ENCODE peak calls at places on chromosomes 4 and X, in five cellular contexts. One of them, this sample, is unnamed.

GRCh38 chr4:55925235-55925634 is 23.5 kb upstream of the CEP135 start:
- DNase-seq in progenitor cell of endocrine pancreas: no peak
- DNase-seq in T-helper 17 cell: no peak
- DNase-seq in esophagus squamous epithelium: no peak
- DNase-seq in cardiac fibroblast: peak; percentile 44
- DNase-seq in this sample: no peak

GRCh38 chr4:41318839-41319530 is 62.3 kb downstream of the UCHL1 start:
- DNase-seq in progenitor cell of endocrine pancreas: no peak
- DNase-seq in T-helper 17 cell: no peak
- DNase-seq in esophagus squamous epithelium: no peak
- DNase-seq in cardiac fibroblast: peak; percentile 14
- DNase-seq in this sample: peak; percentile 57

GRCh38 chr4:2787230-2788100 is 5.4 kb upstream of the SH3BP2 start:
- DNase-seq in progenitor cell of endocrine pancreas: no peak
- DNase-seq in T-helper 17 cell: no peak
- DNase-seq in esophagus squamous epithelium: no peak
- DNase-seq in cardiac fibroblast: no peak
- DNase-seq in this sample: no peak

GRCh38 chrX:45187731-45188130 is 12.9 kb downstream of the DIPK2B start:
- DNase-seq in progenitor cell of endocrine pancreas: no peak
- DNase-seq in T-helper 17 cell: no peak
- DNase-seq in esophagus squamous epithelium: no peak
- DNase-seq in cardiac fibroblast: no peak
- DNase-seq in this sample: no peak

GRCh38 chr4:24642941-24643628 is 58.7 kb upstream of the DHX15 start:
- DNase-seq in progenitor cell of endocrine pancreas: no peak
- DNase-seq in T-helper 17 cell: no peak
- DNase-seq in esophagus squamous epithelium: no peak
- DNase-seq in cardiac fibroblast: peak; percentile 62
- DNase-seq in this sample: no peak

GRCh38 chrX:153780678-153781427 is at the start of gene SRPK3:
- DNase-seq in progenitor cell of endocrine pancreas: no peak
- DNase-seq in T-helper 17 cell: no peak
- DNase-seq in esophagus squamous epithelium: no peak
- DNase-seq in cardiac fibroblast: no peak
- DNase-seq in this sample: no peak

GRCh38 chr4:37715889-37716402 is 29.8 kb upstream of the RELL1 start:
- DNase-seq in progenitor cell of endocrine pancreas: no peak
- DNase-seq in T-helper 17 cell: no peak
- DNase-seq in esophagus squamous epithelium: no peak
- DNase-seq in cardiac fibroblast: peak; percentile 51
- DNase-seq in this sample: no peak

GRCh38 chr4:44121210-44121609 is 327.4 kb downstream of the KCTD8 start:
- DNase-seq in progenitor cell of endocrine pancreas: no peak
- DNase-seq in T-helper 17 cell: no peak
- DNase-seq in esophagus squamous epithelium: no peak
- DNase-seq in cardiac fibroblast: peak; percentile 36
- DNase-seq in this sample: no peak

GRCh38 chr4:75633846-75634245 is 3.5 kb upstream of the CDKL2 start:
- DNase-seq in progenitor cell of endocrine pancreas: no peak
- DNase-seq in T-helper 17 cell: no peak
- DNase-seq in esophagus squamous epithelium: no peak
- DNase-seq in cardiac fibroblast: peak; percentile 48
- DNase-seq in this sample: no peak

GRCh38 chr4:119139822-119140252 is 4.2 kb downstream of the MYOZ2 start:
- DNase-seq in progenitor cell of endocrine pancreas: no peak
- DNase-seq in T-helper 17 cell: no peak
- DNase-seq in esophagus squamous epithelium: no peak
- DNase-seq in cardiac fibroblast: no peak
- DNase-seq in this sample: no peak

GRCh38 chr4:113636877-113637276 is 124.7 kb downstream of the CAMK2D start:
- DNase-seq in progenitor cell of endocrine pancreas: no peak
- DNase-seq in T-helper 17 cell: no peak
- DNase-seq in esophagus squamous epithelium: no peak
- DNase-seq in cardiac fibroblast: peak; percentile 55
- DNase-seq in this sample: peak; percentile 34

GRCh38 chr4:88335092-88335665 is 43.5 kb upstream of the HERC6 start:
- DNase-seq in progenitor cell of endocrine pancreas: no peak
- DNase-seq in T-helper 17 cell: no peak
- DNase-seq in esophagus squamous epithelium: no peak
- DNase-seq in cardiac fibroblast: peak; percentile 28
- DNase-seq in this sample: no peak

GRCh38 chr4:186765138-186765537 is 41.5 kb upstream of the FAT1 start:
- DNase-seq in progenitor cell of endocrine pancreas: no peak
- DNase-seq in T-helper 17 cell: no peak
- DNase-seq in esophagus squamous epithelium: no peak
- DNase-seq in cardiac fibroblast: peak; percentile 33
- DNase-seq in this sample: peak; percentile 49

GRCh38 chrX:130124577-130124976 is 14.3 kb upstream of the ELF4 start:
- DNase-seq in progenitor cell of endocrine pancreas: no peak
- DNase-seq in T-helper 17 cell: no peak
- DNase-seq in esophagus squamous epithelium: no peak
- DNase-seq in cardiac fibroblast: no peak
- DNase-seq in this sample: no peak

GRCh38 chr4:168741281-168742173 is 244.7 kb downstream of the PALLD start:
- DNase-seq in progenitor cell of endocrine pancreas: no peak
- DNase-seq in T-helper 17 cell: no peak
- DNase-seq in esophagus squamous epithelium: no peak
- DNase-seq in cardiac fibroblast: no peak
- DNase-seq in this sample: no peak

GRCh38 chrX:132023896-132024386 is 839 bp downstream of the STK26 start:
- DNase-seq in progenitor cell of endocrine pancreas: no peak
- DNase-seq in T-helper 17 cell: peak; percentile 23
- DNase-seq in esophagus squamous epithelium: no peak
- DNase-seq in cardiac fibroblast: peak; percentile 17
- DNase-seq in this sample: peak; percentile 1

GRCh38 chrX:119075271-119075670 is 2.5 kb downstream of the CT47C1 start:
- DNase-seq in progenitor cell of endocrine pancreas: no peak
- DNase-seq in T-helper 17 cell: no peak
- DNase-seq in esophagus squamous epithelium: no peak
- DNase-seq in cardiac fibroblast: no peak
- DNase-seq in this sample: no peak

GRCh38 chr4:176584031-176584430 is 208.7 kb downstream of the VEGFC start:
- DNase-seq in progenitor cell of endocrine pancreas: no peak
- DNase-seq in T-helper 17 cell: no peak
- DNase-seq in esophagus squamous epithelium: no peak
- DNase-seq in cardiac fibroblast: peak; percentile 62
- DNase-seq in this sample: no peak

GRCh38 chr4:185567828-185568442 is 32.6 kb upstream of the PDLIM3 start:
- DNase-seq in progenitor cell of endocrine pancreas: no peak
- DNase-seq in T-helper 17 cell: no peak
- DNase-seq in esophagus squamous epithelium: no peak
- DNase-seq in cardiac fibroblast: peak; percentile 61
- DNase-seq in this sample: peak; percentile 98

GRCh38 chrX:69066021-69066757 is 99.1 kb downstream of the PJA1 start:
- DNase-seq in progenitor cell of endocrine pancreas: no peak
- DNase-seq in T-helper 17 cell: no peak
- DNase-seq in esophagus squamous epithelium: no peak
- DNase-seq in cardiac fibroblast: no peak
- DNase-seq in this sample: no peak

GRCh38 chr4:78174931-78175330 is 117.8 kb downstream of the FRAS1 start:
- DNase-seq in progenitor cell of endocrine pancreas: no peak
- DNase-seq in T-helper 17 cell: no peak
- DNase-seq in esophagus squamous epithelium: no peak
- DNase-seq in cardiac fibroblast: no peak
- DNase-seq in this sample: no peak

GRCh38 chr4:56686537-56687231 is 5.6 kb upstream of the HOPX start:
- DNase-seq in progenitor cell of endocrine pancreas: no peak
- DNase-seq in T-helper 17 cell: no peak
- DNase-seq in esophagus squamous epithelium: no peak
- DNase-seq in cardiac fibroblast: no peak
- DNase-seq in this sample: no peak

GRCh38 chr4:54322817-54323417 is 93.8 kb downstream of the PDGFRA start:
- DNase-seq in progenitor cell of endocrine pancreas: peak; percentile 67
- DNase-seq in T-helper 17 cell: no peak
- DNase-seq in esophagus squamous epithelium: no peak
- DNase-seq in cardiac fibroblast: peak; percentile 75
- DNase-seq in this sample: peak; percentile 73

GRCh38 chr4:25865586-25865985 is 2.8 kb upstream of the SEL1L3 start:
- DNase-seq in progenitor cell of endocrine pancreas: no peak
- DNase-seq in T-helper 17 cell: no peak
- DNase-seq in esophagus squamous epithelium: no peak
- DNase-seq in cardiac fibroblast: peak; percentile 55
- DNase-seq in this sample: peak; percentile 58

GRCh38 chr4:57073559-57073958 is 36.6 kb downstream of the IGFBP7 start:
- DNase-seq in progenitor cell of endocrine pancreas: no peak
- DNase-seq in T-helper 17 cell: no peak
- DNase-seq in esophagus squamous epithelium: no peak
- DNase-seq in cardiac fibroblast: no peak
- DNase-seq in this sample: no peak

GRCh38 chr4:81040175-81040659 is 9.7 kb downstream of the BMP3 start:
- DNase-seq in progenitor cell of endocrine pancreas: no peak
- DNase-seq in T-helper 17 cell: no peak
- DNase-seq in esophagus squamous epithelium: no peak
- DNase-seq in cardiac fibroblast: peak; percentile 49
- DNase-seq in this sample: peak; percentile 49

GRCh38 chr4:165612936-165613335 is 234.1 kb downstream of the CPE start:
- DNase-seq in progenitor cell of endocrine pancreas: no peak
- DNase-seq in T-helper 17 cell: no peak
- DNase-seq in esophagus squamous epithelium: no peak
- DNase-seq in cardiac fibroblast: no peak
- DNase-seq in this sample: no peak

GRCh38 chrX:1416965-1417760 is 25.2 kb upstream of the SLC25A6 start:
- DNase-seq in progenitor cell of endocrine pancreas: no peak
- DNase-seq in T-helper 17 cell: no peak
- DNase-seq in esophagus squamous epithelium: no peak
- DNase-seq in cardiac fibroblast: no peak
- DNase-seq in this sample: no peak

GRCh38 chr4:187393546-187394344 is 601.8 kb upstream of the ZFP42 start:
- DNase-seq in progenitor cell of endocrine pancreas: no peak
- DNase-seq in T-helper 17 cell: no peak
- DNase-seq in esophagus squamous epithelium: no peak
- DNase-seq in cardiac fibroblast: no peak
- DNase-seq in this sample: no peak

GRCh38 chr4:53744446-53745160 is 153.3 kb upstream of the LNX1 start:
- DNase-seq in progenitor cell of endocrine pancreas: no peak
- DNase-seq in T-helper 17 cell: no peak
- DNase-seq in esophagus squamous epithelium: no peak
- DNase-seq in cardiac fibroblast: no peak
- DNase-seq in this sample: no peak

GRCh38 chr4:72136429-72136828 is 104.6 kb downstream of the NPFFR2 start:
- DNase-seq in progenitor cell of endocrine pancreas: no peak
- DNase-seq in T-helper 17 cell: no peak
- DNase-seq in esophagus squamous epithelium: no peak
- DNase-seq in cardiac fibroblast: no peak
- DNase-seq in this sample: no peak

GRCh38 chrX:17738737-17739535 is 1.6 kb downstream of the SCML1 start:
- DNase-seq in progenitor cell of endocrine pancreas: no peak
- DNase-seq in T-helper 17 cell: no peak
- DNase-seq in esophagus squamous epithelium: no peak
- DNase-seq in cardiac fibroblast: no peak
- DNase-seq in this sample: no peak

GRCh38 chr4:10259976-10260375 is 143.4 kb upstream of the WDR1 start:
- DNase-seq in progenitor cell of endocrine pancreas: no peak
- DNase-seq in T-helper 17 cell: no peak
- DNase-seq in esophagus squamous epithelium: no peak
- DNase-seq in cardiac fibroblast: no peak
- DNase-seq in this sample: no peak

GRCh38 chrX:29295987-29296680 is 708.9 kb downstream of the IL1RAPL1 start:
- DNase-seq in progenitor cell of endocrine pancreas: no peak
- DNase-seq in T-helper 17 cell: no peak
- DNase-seq in esophagus squamous epithelium: no peak
- DNase-seq in cardiac fibroblast: peak; percentile 59
- DNase-seq in this sample: no peak

GRCh38 chr4:94442251-94442650 is 9.5 kb upstream of the PDLIM5 start:
- DNase-seq in progenitor cell of endocrine pancreas: no peak
- DNase-seq in T-helper 17 cell: no peak
- DNase-seq in esophagus squamous epithelium: no peak
- DNase-seq in cardiac fibroblast: peak; percentile 3
- DNase-seq in this sample: no peak

This sample was measured in SK-MEL-5.